ENCODE peak calls at places on chromosomes 6 and 20, in four cellular contexts. One of them, this sample, is unnamed.

GRCh38 chr6:16511048-16511660 is 250.1 kb downstream of the ATXN1 start:
- DNase-seq in heart left ventricle: no peak
- DNase-seq in gastrocnemius medialis: no peak
- DNase-seq in Peyer's patch: no peak
- DNase-seq in this sample: no peak

GRCh38 chr6:13397359-13398080 is 69.2 kb upstream of the TBC1D7 start:
- DNase-seq in heart left ventricle: no peak
- DNase-seq in gastrocnemius medialis: no peak
- DNase-seq in Peyer's patch: peak; percentile 63
- DNase-seq in this sample: no peak

GRCh38 chr6:112468359-112468758 is 121.2 kb downstream of the RFPL4B start:
- DNase-seq in heart left ventricle: no peak
- DNase-seq in gastrocnemius medialis: no peak
- DNase-seq in Peyer's patch: no peak
- DNase-seq in this sample: no peak

GRCh38 chr6:11770546-11771466 is 7.8 kb downstream of the ADTRP start:
- DNase-seq in heart left ventricle: peak; percentile 89
- DNase-seq in gastrocnemius medialis: peak; percentile 78
- DNase-seq in Peyer's patch: peak; percentile 91
- DNase-seq in this sample: peak; percentile 76

GRCh38 chr6:159109391-159109790 is 59.8 kb upstream of the FNDC1 start:
- DNase-seq in heart left ventricle: no peak
- DNase-seq in gastrocnemius medialis: no peak
- DNase-seq in Peyer's patch: no peak
- DNase-seq in this sample: no peak

GRCh38 chr20:51116765-51117686 is 94.1 kb upstream of the KCNG1 start:
- DNase-seq in heart left ventricle: no peak
- DNase-seq in gastrocnemius medialis: no peak
- DNase-seq in Peyer's patch: no peak
- DNase-seq in this sample: no peak

GRCh38 chr6:111696814-111697213 is 91.1 kb upstream of the TRAF3IP2 start:
- DNase-seq in heart left ventricle: no peak
- DNase-seq in gastrocnemius medialis: no peak
- DNase-seq in Peyer's patch: no peak
- DNase-seq in this sample: no peak

GRCh38 chr6:52160468-52161104 is 25.6 kb upstream of the IL17A start:
- DNase-seq in heart left ventricle: no peak
- DNase-seq in gastrocnemius medialis: no peak
- DNase-seq in Peyer's patch: no peak
- DNase-seq in this sample: no peak

GRCh38 chr6:144897441-144897921 is 612.3 kb downstream of the UTRN start:
- DNase-seq in heart left ventricle: no peak
- DNase-seq in gastrocnemius medialis: no peak
- DNase-seq in Peyer's patch: no peak
- DNase-seq in this sample: no peak

GRCh38 chr20:10671221-10671849 is 2.5 kb downstream of the JAG1 start:
- DNase-seq in heart left ventricle: peak; percentile 74
- DNase-seq in gastrocnemius medialis: peak; percentile 55
- DNase-seq in Peyer's patch: peak; percentile 84
- DNase-seq in this sample: peak; percentile 85

GRCh38 chr6:166556871-166557322 is 29.6 kb downstream of the RAMACL start:
- DNase-seq in heart left ventricle: peak; percentile 90
- DNase-seq in gastrocnemius medialis: peak; percentile 97
- DNase-seq in Peyer's patch: peak; percentile 64
- DNase-seq in this sample: peak; percentile 67

DNA sequence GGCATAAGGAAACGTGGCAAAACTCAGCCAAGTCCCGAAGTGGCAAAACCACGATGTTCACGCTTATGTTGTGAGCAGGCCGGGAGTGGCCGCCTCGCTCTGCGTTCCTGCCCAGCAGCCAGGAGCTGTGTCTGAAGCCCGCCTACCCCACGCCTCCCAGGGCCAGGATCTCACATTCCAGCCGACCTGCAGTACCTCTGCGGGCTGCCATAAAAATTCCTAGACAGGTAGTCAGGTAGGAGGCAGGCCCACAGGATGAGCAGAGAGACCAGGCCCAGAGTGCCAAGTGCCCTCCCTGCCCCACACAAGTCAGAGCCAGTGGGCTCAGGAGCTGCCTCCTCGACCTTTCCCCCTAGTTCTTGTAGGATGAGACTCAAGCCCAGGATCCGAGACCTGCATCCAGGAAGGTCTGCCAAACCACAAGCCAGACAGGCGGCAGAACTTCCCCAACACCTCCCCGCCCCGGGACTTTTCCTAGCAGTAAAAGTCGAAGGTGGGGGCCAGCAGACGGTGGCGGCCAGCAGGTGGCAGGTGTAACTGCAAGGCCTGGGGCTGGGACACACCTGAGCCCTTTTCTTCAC is 16.7 kb downstream of the PMEPA1 start:
- DNase-seq in heart left ventricle: no peak
- DNase-seq in gastrocnemius medialis: no peak
- DNase-seq in Peyer's patch: peak; percentile 83
- DNase-seq in this sample: no peak
- TF ChIP-seq POLR2A in heart left ventricle: no peak
- TF ChIP-seq POLR2A in gastrocnemius medialis: no peak
- TF ChIP-seq POLR2A in Peyer's patch: no peak
- TF ChIP-seq POLR2A in this sample: no peak

DNA sequence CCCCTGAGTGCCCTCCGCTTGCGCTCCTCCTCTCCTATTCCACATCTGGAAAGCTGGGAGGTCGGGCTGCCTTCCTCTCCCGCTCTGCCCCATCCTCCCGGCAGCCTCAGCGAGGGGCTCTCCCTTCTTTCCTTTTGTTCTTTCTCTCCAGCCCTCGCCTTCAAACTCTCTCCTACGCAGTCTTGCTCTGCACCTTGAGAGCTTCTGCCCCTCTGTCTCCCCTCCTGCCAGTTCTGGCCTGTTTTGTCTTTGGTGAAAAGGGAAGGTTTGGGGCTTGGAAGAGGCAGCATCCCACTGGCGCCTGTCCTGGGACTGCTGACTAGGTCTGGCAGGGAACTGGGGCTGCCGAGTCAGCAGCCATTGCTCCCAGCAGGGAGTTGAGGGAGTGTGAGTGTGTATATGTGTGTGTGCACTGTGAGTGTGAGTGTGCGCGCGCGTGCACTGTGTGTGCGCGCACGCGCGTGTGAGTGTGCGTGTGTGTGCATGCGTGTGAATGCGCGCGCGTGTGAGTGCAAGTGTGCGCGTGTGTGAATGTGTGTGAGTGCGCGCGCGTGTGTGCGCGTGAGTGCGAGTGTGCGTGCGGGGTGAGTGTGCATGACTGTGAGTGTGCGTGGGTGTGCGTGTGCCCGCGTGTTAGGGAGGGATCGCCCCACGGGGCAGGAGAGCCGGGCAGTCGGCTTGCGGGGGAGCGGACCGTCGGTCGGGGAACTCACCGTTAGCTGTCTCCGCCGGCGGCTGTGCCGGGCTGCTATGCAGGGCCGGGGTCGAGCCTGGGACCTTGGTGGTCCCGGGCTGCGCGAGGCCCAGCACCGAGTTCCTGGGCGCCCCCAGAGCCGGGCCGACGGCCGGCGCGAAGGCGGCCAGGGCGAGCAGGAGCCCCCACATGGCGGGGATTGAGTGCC is 488 bp downstream of the CPXM1 start:
- DNase-seq in heart left ventricle: no peak
- DNase-seq in gastrocnemius medialis: no peak
- DNase-seq in Peyer's patch: no peak
- DNase-seq in this sample: no peak
- H3K4me3 ChIP-seq in heart left ventricle: peak overlapping the region; percentile 17
- H3K4me3 ChIP-seq in gastrocnemius medialis: peak overlapping the region; percentile 9
- H3K4me3 ChIP-seq in Peyer's patch: peak overlapping the region; percentile 9
- H3K4me3 ChIP-seq in this sample: peak overlapping the region; percentile 29

GRCh38 chr6:128171182-128171581 is 270.3 kb upstream of the THEMIS start:
- DNase-seq in heart left ventricle: no peak
- DNase-seq in gastrocnemius medialis: no peak
- DNase-seq in Peyer's patch: no peak
- DNase-seq in this sample: no peak
- H3K27ac ChIP-seq in heart left ventricle: no peak overlapping the region
- H3K27ac ChIP-seq in gastrocnemius medialis: no peak overlapping the region
- H3K27ac ChIP-seq in Peyer's patch: no peak overlapping the region
- H3K27ac ChIP-seq in this sample: no peak overlapping the region

DNA sequence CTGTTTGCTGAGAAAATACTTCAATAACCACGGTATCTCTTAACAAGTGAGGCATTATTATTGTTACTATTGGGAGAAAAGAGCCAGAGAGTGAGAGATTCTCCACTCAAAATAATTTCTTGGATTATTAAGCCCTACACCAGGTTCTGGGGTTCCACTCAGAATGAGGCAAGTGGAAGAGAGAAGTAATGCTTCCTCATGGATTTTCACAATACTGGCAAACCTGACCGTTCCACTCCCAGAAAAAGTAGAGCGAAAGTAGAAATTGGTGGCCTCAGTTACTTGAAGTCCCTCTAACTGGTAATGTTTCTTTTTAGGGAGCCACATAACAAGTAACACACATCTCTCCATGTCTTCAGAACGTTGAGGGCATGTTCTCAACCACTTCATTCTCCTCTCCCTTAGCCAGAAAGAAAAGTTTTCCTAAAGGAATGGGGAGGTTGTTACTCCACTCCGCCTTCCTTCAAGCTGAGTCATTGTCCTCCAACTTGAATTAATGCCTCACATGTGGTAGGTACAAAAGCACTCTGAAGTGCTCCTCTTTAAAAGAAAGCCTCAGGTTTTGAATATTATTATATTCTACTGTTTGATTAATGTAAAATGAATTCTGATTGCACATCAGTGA is 1.9 kb downstream of the BAG2 start:
- DNase-seq in heart left ventricle: no peak
- DNase-seq in gastrocnemius medialis: no peak
- DNase-seq in Peyer's patch: no peak
- DNase-seq in this sample: no peak
- TF ChIP-seq POLR2A in heart left ventricle: no peak
- TF ChIP-seq POLR2A in gastrocnemius medialis: no peak
- TF ChIP-seq POLR2A in Peyer's patch: no peak
- TF ChIP-seq POLR2A in this sample: no peak

GRCh38 chr6:93859964-93860363 is 440.6 kb upstream of the EPHA7 start:
- DNase-seq in heart left ventricle: no peak
- DNase-seq in gastrocnemius medialis: no peak
- DNase-seq in Peyer's patch: no peak
- DNase-seq in this sample: no peak
- H3K4me3 ChIP-seq in heart left ventricle: no peak overlapping the region
- H3K4me3 ChIP-seq in gastrocnemius medialis: no peak overlapping the region
- H3K4me3 ChIP-seq in Peyer's patch: no peak overlapping the region
- H3K4me3 ChIP-seq in this sample: no peak overlapping the region

DNA sequence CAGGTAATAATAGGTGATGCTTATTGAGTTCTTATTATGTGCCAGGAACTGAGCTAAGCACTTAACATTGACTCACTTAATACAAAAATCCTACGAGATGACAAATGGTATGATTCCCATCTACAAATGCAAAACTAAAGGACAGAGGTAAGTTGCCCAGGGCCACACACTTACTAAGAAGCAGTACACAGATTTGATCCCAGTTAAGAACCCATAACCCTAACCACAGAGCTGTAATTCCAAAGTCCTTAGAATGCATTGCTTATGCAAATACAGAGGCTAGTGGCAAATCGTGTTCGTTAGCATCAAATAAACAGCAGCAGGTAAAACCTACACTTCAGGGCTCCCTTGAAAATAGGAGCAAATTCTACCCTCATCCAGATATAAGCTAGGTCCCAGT is 104.0 kb downstream of the SASH1 start:
- DNase-seq in heart left ventricle: no peak
- DNase-seq in gastrocnemius medialis: no peak
- DNase-seq in Peyer's patch: no peak
- DNase-seq in this sample: no peak
- H3K27ac ChIP-seq in heart left ventricle: no peak overlapping the region
- H3K27ac ChIP-seq in gastrocnemius medialis: no peak overlapping the region
- H3K27ac ChIP-seq in Peyer's patch: no peak overlapping the region
- H3K27ac ChIP-seq in this sample: no peak overlapping the region

GRCh38 chr6:37556884-37557644 is 57.4 kb upstream of the CCDC167 start:
- DNase-seq in heart left ventricle: no peak
- DNase-seq in gastrocnemius medialis: no peak
- DNase-seq in Peyer's patch: no peak
- DNase-seq in this sample: no peak
- TF ChIP-seq POLR2A in heart left ventricle: no peak
- TF ChIP-seq POLR2A in gastrocnemius medialis: no peak
- TF ChIP-seq POLR2A in Peyer's patch: no peak
- TF ChIP-seq POLR2A in this sample: no peak

GRCh38 chr6:132213732-132214131 is 187.5 kb downstream of the MOXD1 start:
- DNase-seq in heart left ventricle: no peak
- DNase-seq in gastrocnemius medialis: no peak
- DNase-seq in Peyer's patch: no peak
- DNase-seq in this sample: no peak

GRCh38 chr6:132209351-132209750 is 191.9 kb downstream of the MOXD1 start:
- DNase-seq in heart left ventricle: no peak
- DNase-seq in gastrocnemius medialis: no peak
- DNase-seq in Peyer's patch: no peak
- DNase-seq in this sample: no peak

GRCh38 chr6:132213191-132213590 is 188.1 kb downstream of the MOXD1 start:
- DNase-seq in heart left ventricle: no peak
- DNase-seq in gastrocnemius medialis: no peak
- DNase-seq in Peyer's patch: no peak
- DNase-seq in this sample: no peak

GRCh38 chr6:132207991-132208390 is 193.3 kb downstream of the MOXD1 start:
- DNase-seq in heart left ventricle: no peak
- DNase-seq in gastrocnemius medialis: no peak
- DNase-seq in Peyer's patch: no peak
- DNase-seq in this sample: no peak

DNA sequence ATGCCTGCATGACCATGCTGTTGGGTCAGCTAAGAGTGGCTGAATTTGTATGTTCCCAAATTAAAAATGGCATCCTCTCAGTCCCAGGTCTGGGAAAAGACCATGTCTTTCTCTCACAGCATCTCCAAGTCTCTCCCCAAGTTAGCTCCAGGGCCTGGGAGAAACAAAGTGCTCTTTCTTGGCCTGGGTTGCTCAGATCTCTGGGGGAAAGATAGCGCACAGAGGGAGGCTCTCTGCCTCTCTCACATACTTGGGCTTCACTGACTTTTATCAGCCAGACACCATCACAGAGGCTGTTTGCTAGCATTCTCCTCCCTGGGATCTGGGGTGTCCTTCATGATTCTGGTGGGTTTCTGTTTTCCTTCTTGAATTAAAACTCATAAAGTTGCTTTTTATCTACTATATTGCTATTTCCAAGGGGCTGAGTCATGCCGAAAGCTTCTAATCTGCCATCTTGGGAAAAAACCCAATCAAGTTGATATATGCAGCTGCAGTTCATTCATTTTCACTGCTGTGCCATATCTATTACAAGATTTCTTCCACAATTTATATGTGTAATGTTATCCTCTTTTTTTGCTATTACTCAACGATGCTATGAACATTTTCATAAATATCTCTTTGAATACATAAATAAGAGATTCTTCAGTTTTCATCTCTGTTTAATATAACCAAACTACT is 190.2 kb downstream of the MOXD1 start:
- DNase-seq in heart left ventricle: no peak
- DNase-seq in gastrocnemius medialis: no peak
- DNase-seq in Peyer's patch: no peak
- DNase-seq in this sample: no peak
- H3K4me3 ChIP-seq in heart left ventricle: no peak overlapping the region
- H3K4me3 ChIP-seq in gastrocnemius medialis: no peak overlapping the region
- H3K4me3 ChIP-seq in Peyer's patch: no peak overlapping the region
- H3K4me3 ChIP-seq in this sample: no peak overlapping the region

This sample was measured in ovary.